ENCODE peak calls at places on chromosomes 3 and 15, in five cellular contexts. J is body of pancreas, R is A549, I is heart left ventricle, G is HepG2. H is an unnamed sample.

GRCh38 chr3:52529376-52530333 is 4.0 kb downstream of the NT5DC2 start:
- ATAC-seq in R (no peak), G (no peak), J (no peak), I (peak), H (peak)

GRCh38 chr3:26558257-26558656 is 64.3 kb upstream of the LRRC3B start:
- ATAC-seq in G (no peak), I (no peak), R (no peak), J (no peak), H (no peak)

GRCh38 chr3:49378249-49378899 is 20.2 kb upstream of the GPX1 start:
- ATAC-seq in I (peak), R (no peak), J (no peak), G (peak), H (peak)

GRCh38 chr3:127089487-127090145 is 103.3 kb upstream of the PRR23E start:
- ATAC-seq in G (no peak), R (no peak), J (peak), I (peak), H (peak)

GRCh38 chr3:48565591-48566400 is 2.2 kb upstream of the UCN2 start:
- ATAC-seq in G (no peak), J (no peak), R (peak), I (no peak), H (no peak)

GRCh38 chr3:59654120-59654952 is 604.5 kb upstream of the CFAP20DC start:
- ATAC-seq in R (no peak), G (no peak), J (no peak), I (peak), H (peak)

GRCh38 chr3:186053954-186054353 is 54.9 kb downstream of the ETV5 start:
- ATAC-seq in J (no peak), I (no peak), G (no peak), R (no peak), H (no peak)

GRCh38 chr15:57685719-57686118 is 20.8 kb upstream of the POLR2M start:
- ATAC-seq in I (peak), R (no peak), J (peak), G (no peak), H (no peak)

GRCh38 chr3:108300103-108300849 is 3.9 kb downstream of the HHLA2 start:
- ATAC-seq in J (no peak), G (no peak), R (no peak), I (no peak), H (no peak)

GRCh38 chr3:16406579-16406978 is 106.9 kb downstream of the RFTN1 start:
- ATAC-seq in I (no peak), J (no peak), R (no peak), G (no peak), H (no peak)

GRCh38 chr15:100114526-100114925 is 227.2 kb downstream of the ADAMTS17 start:
- ATAC-seq in J (peak), R (no peak), G (no peak), I (peak), H (no peak)

GRCh38 chr3:49880581-49881328 is 11.0 kb upstream of the CAMKV start:
- ATAC-seq in I (no peak), J (no peak), G (peak), R (peak), H (no peak)

GRCh38 chr3:142819214-142819613 is 69.7 kb downstream of the PCOLCE2 start:
- ATAC-seq in J (no peak), G (no peak), I (no peak), R (no peak), H (no peak)

GRCh38 chr3:195172285-195172684 is 98.7 kb downstream of the XXYLT1 start:
- ATAC-seq in J (no peak), I (no peak), R (no peak), G (no peak), H (no peak)

GRCh38 chr3:75254685-75255084 is 409.4 kb upstream of the FRG2C start:
- ATAC-seq in R (no peak), J (no peak), I (no peak), G (no peak), H (no peak)

GRCh38 chr3:50664959-50665602 is 9.6 kb upstream of the DOCK3 start:
- ATAC-seq in J (no peak), G (no peak), I (no peak), R (no peak), H (no peak)

GRCh38 chr3:9047465-9048346 is 84.4 kb upstream of the RAD18 start:
- ATAC-seq in R (no peak), J (no peak), G (peak), I (no peak), H (no peak)

GRCh38 chr3:44988073-44988472 is 12.0 kb downstream of the EXOSC7 start:
- ATAC-seq in R (peak), J (no peak), G (peak), I (no peak), H (no peak)

GRCh38 chr3:47533481-47533880 is 20.0 kb upstream of the ELP6 start:
- ATAC-seq in J (no peak), R (no peak), G (no peak), I (no peak), H (no peak)

GRCh38 chr15:51924146-51925068 is 47.2 kb downstream of the LEO1 start:
- ATAC-seq in R (peak), I (peak), G (peak), J (no peak), H (no peak)

GRCh38 chr3:108320746-108321350 is 24.5 kb downstream of the HHLA2 start:
- ATAC-seq in J (no peak), R (no peak), G (no peak), I (no peak), H (no peak)

GRCh38 chr3:4813855-4814254 is 165.4 kb upstream of the BHLHE40 start:
- ATAC-seq in G (no peak), J (no peak), R (no peak), I (no peak), H (no peak)

GRCh38 chr3:113832477-113833164 is 6.0 kb upstream of the GRAMD1C start:
- ATAC-seq in R (no peak), G (peak), I (no peak), J (no peak), H (no peak)

GRCh38 chr3:129304553-129305222 is 26.0 kb downstream of the HMCES start:
- ATAC-seq in I (no peak), G (no peak), R (no peak), J (no peak), H (no peak)

GRCh38 chr15:74240002-74240568 is 4.0 kb downstream of the CCDC33 start:
- ATAC-seq in I (peak), G (no peak), J (peak), R (peak), H (peak)

GRCh38 chr15:74336061-74337005 is 31.1 kb downstream of the CYP11A1 start:
- ATAC-seq in R (no peak), G (no peak), I (no peak), J (no peak), H (peak)

GRCh38 chr15:52440414-52440813 is 88.3 kb downstream of the MYO5A start:
- ATAC-seq in I (no peak), G (no peak), J (no peak), R (no peak), H (no peak)

GRCh38 chr3:30738605-30739004 is 132.2 kb downstream of the TGFBR2 start:
- ATAC-seq in G (no peak), R (no peak), I (no peak), J (no peak), H (no peak)

GRCh38 chr3:108251256-108251655 is 29.0 kb upstream of the IFT57 start:
- ATAC-seq in R (no peak), J (no peak), G (no peak), I (no peak), H (no peak)

GRCh38 chr3:6799264-6799915 is 61.5 kb upstream of the GRM7 start:
- ATAC-seq in J (no peak), I (no peak), R (peak), G (peak), H (no peak)

GRCh38 chr15:29433050-29433318 is 163.4 kb upstream of the NSMCE3 start:
- ATAC-seq in I (no peak), R (no peak), G (no peak), J (no peak), H (no peak)

DNA sequence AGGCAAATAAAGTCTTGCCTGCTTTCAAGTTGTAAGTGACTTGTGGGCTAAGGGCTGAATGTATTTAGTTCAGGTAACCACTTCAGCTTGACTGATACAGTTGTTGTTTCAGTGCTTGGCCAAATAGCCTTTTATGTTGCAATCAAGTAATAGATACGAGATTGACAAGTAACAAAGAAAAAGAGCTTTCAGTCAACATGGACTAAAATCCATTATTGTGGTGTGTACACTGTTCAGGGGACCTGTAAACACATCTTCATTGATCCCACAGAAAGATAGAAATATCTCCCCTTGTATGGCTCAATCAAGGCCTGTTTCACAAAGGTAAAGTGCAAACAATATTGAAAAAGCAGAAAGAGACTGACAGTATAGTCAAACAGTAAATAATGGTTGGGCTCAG is 224.8 kb upstream of the TMCO5A start:
- ATAC-seq in J (no peak), R (no peak), G (peak), I (no peak), H (no peak)
- TF ChIP-seq POLR2A in J (no peak), R (no peak), G (no peak), I (no peak), H (no peak)

DNA sequence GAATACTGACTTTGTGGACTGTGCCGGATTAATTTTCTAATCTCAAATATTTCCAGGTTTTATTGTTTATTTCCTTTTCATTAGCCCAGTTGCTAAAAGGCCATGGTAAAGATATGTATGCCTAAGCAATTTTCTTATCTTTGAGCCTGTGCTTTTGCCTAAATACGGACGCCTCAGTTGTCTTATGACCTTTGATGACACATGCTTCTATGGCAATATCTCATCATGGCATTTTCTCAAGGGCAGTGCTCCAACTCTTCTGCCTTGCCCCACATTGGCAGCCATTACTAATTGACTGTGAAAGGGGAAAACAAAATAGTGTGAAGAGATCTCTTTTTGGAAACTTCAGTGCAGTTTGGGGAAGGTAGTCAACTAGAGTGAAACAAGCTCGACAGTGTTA is 809.6 kb upstream of the NR2F2 start:
- ATAC-seq in G (no peak), I (no peak), J (no peak), R (no peak), H (no peak)
- H3K27ac ChIP-seq in G (no peak), I (no peak), J (no peak), R (no peak), H (no peak)

DNA sequence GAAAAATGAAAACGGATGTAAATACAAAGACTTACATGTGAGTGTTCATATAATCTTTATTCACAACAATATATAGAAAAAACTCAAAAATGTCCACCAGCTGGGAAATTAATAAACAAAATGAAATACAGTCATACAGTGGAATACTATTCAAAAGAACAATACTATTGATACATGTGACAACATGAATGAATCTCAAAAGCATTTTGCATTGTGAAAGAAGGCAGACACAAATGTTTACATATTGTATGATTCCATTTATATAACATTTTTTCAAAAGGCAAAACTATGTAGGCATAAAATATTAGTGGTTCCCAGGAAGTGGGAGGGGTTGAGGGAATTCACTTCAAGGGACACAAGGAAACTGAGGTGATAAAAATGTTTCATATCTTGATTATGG is 303.2 kb downstream of the CTNNB1 start:
- ATAC-seq in R (no peak), I (no peak), G (no peak), J (no peak), H (no peak)
- TF ChIP-seq POLR2A in R (no peak), I (no peak), G (no peak), J (no peak), H (no peak)

GRCh38 chr15:66102563-66103292 is 150.8 kb downstream of the MEGF11 start:
- ATAC-seq in R (no peak), G (no peak), I (peak), J (peak), H (no peak)

GRCh38 chr15:66103293-66103590 is 150.3 kb downstream of the MEGF11 start:
- ATAC-seq in R (no peak), I (no peak), J (no peak), G (no peak), H (no peak)

GRCh38 chr15:66108483-66109270 is 144.9 kb downstream of the MEGF11 start:
- ATAC-seq in G (no peak), J (no peak), R (no peak), I (no peak), H (no peak)

GRCh38 chr15:66107070-66107469 is 146.5 kb downstream of the MEGF11 start:
- ATAC-seq in R (no peak), G (no peak), J (no peak), I (no peak), H (no peak)

DNA sequence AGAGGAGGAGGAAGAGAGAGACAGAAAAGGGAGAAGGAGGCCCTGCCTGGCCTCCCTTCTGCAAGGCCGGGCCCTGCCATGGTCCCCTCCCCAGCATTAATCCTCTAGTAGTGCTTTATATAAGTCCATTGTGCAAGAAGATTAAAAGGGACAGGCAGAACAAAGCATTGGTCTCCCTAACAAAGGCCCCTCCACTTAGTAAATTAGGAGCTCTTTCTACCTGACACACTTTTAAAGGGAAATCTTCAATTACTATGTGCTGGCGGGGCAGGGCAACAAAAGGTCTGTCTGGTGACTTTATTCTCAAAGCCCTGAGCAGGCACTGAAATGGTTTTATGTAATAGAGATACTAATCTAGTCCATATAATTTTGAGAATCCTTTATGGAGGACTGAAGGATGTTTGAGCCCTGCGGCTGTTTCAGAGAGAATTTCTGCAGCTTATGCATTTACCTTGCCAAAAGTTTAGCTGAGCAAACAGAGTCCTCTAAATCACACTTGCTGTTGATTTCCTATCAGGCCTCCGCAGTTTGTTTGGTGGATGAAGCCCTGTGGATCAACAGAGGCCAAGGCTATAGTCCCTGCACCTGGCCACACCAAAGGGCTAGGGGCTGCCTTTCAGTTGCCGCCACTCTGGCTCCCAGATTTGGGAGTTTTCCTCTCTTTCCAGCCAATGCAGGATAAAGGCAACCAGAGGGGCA is 148.1 kb downstream of the MEGF11 start:
- ATAC-seq in I (no peak), G (no peak), R (no peak), J (peak), H (no peak)
- H3K27ac ChIP-seq in I (no peak), G (no peak), R (no peak), J (no peak), H (no peak)

DNA sequence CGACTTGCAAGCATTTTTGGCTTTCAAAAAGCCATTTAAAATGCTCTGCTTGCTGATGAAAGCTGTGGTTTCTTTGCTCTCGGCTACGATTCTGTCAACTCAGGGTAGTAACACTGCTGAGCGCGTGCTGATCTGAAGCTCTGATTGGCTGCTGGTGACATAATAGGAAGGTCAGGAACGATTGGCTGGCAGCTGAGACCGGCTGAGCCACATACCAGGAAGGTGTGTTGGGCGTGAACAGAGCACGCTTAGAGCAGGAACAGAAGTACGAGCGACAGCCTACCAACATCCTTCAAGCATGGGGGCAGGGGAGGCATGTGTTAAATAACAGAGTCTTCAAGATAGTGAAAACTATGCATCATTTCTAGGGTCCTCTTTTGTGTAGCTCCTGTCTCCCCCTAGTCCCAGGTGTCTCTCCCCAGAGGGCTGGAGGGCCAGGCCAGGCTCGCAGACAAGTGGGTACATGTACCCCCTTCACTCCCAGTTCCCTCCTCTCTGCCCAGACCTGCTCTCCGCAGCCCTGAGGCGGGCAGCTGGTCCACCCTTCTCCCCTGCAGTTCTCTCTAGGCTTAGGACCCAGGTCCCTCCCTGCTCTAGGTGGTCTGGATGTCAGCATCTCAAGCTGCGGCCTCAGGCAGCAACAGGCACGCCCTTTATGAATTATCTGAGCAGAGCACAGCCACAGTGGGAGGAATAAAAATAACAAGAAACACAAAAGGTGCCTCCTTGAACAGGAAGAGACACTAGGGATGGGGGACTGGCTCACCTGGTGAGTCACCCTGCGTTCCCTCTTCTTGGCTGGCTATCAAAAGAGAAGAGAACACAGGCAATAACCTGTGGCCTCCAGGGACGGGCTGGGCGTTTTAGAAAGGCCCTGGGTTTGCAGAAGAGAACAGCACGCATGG is 76.0 kb downstream of the TAMM41 start:
- ATAC-seq in I (peak), G (peak), R (peak), J (peak), H (peak)
- TF ChIP-seq POLR2A in I (no peak), G (no peak), R (no peak), J (peak), H (no peak)

GRCh38 chr15:45457215-45457614 is 65.3 kb downstream of the SLC30A4 start:
- ATAC-seq in J (no peak), I (no peak), R (no peak), G (peak), H (no peak)
- H3K27ac ChIP-seq in J (peak), I (peak), R (peak), G (no peak), H (no peak)

GRCh38 chr15:66293419-66294156 is at the start of gene DIS3L:
- ATAC-seq in G (peak), J (peak), R (peak), I (peak), H (peak)
- TF ChIP-seq POLR2A in G (peak), J (peak), R (peak), I (no peak), H (peak)

GRCh38 chr3:58109752-58110151 is 101.0 kb downstream of the DNASE1L3 start:
- ATAC-seq in R (no peak), I (no peak), J (no peak), G (no peak), H (no peak)
- H3K27ac ChIP-seq in R (no peak), I (no peak), J (no peak), G (no peak), H (no peak)

DNA sequence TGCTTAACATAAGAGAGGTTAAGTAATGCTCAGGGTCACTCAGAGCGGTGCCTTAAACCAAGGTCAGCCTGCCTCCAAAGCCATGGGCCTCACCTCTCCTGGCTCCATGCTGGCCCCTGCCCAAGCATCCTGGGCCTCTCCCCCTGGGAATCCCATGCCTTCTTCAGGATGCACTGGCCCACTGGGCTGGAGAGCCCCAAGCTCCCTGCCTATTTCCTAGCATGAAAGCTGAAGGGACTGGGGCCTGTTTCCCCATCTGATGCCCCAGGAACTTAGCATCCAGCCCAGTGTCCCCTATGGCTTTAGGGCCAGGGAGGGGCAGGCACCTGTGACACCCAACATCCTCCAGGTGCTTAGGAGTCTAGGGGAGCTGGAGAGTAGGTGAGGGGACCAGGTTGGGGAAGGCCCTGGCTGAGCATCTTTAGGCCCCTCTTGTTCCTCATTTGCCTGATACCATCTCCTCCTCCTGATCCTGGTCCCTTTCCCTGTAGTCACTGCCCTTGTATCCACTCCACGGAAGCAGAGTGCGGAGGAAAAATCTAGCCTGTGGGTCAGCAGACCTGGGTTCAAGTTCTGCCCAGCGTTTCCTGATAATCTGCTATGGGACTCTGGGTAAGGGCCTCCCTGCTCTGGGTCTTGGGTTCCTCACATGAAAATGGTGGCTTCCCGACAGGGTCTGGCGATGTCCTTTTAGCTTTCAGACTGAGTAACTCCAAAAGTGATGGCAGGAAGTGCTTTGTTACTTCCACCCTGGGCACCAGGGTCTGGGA is 28.6 kb downstream of the EHD4 start:
- ATAC-seq in J (peak), I (no peak), G (no peak), R (peak), H (peak)
- TF ChIP-seq POLR2A in J (no peak), I (no peak), G (no peak), R (no peak), H (no peak)

H was measured in gastroesophageal sphincter.